ENCODE peak calls at places on chromosome 19, in six cellular contexts. U is ascending aorta, I is HFFc6, Y is body of pancreas, R is DMS 273 treated with DMSO at 0.1 percent for 48 hours, T is mucosa of descending colon. W is an unnamed sample.

GRCh38 chr19:2503521-2504109 is 27.7 kb downstream of the GADD45B start:
- DNase-seq in T (peak; percentile 67), U (no peak), Y (no peak), R (no peak), I (peak; percentile 68), W (no peak)

GRCh38 chr19:58450836-58451357 is 525 bp upstream of the ZNF324B start:
- DNase-seq in R (no peak), T (no peak), U (no peak), I (no peak), Y (peak; percentile 58), W (no peak)

GRCh38 chr19:24052811-24053210 is 34.2 kb upstream of the ZNF254 start:
- DNase-seq in R (no peak), I (no peak), Y (no peak), T (no peak), U (no peak), W (no peak)

GRCh38 chr19:41595258-41595889 is 19.4 kb downstream of the CEACAM21 start:
- DNase-seq in T (no peak), Y (peak; percentile 65), R (no peak), I (peak; percentile 87), U (no peak), W (peak; percentile 44)

GRCh38 chr19:54178581-54179261 is 5.8 kb upstream of the TMC4 start:
- DNase-seq in U (no peak), Y (no peak), R (no peak), T (peak; percentile 55), I (no peak), W (no peak)

GRCh38 chr19:42422576-42423461 is 4.4 kb downstream of the LIPE start:
- DNase-seq in Y (no peak), T (no peak), R (no peak), I (no peak), U (peak; percentile 64), W (no peak)

GRCh38 chr19:34173145-34173956 is 1.0 kb downstream of the LSM14A start:
- DNase-seq in Y (peak; percentile 44), U (no peak), R (no peak), I (peak; percentile 28), T (peak; percentile 64), W (no peak)

GRCh38 chr19:46634045-46634655 is 1.9 kb downstream of the GNG8 start:
- DNase-seq in R (peak; percentile 14), U (peak; percentile 91), Y (peak; percentile 86), I (peak; percentile 68), T (peak; percentile 95), W (peak; percentile 82)

GRCh38 chr19:4288091-4288777 is 9.2 kb downstream of the SHD start:
- DNase-seq in Y (no peak), R (no peak), T (no peak), U (no peak), I (no peak), W (no peak)

GRCh38 chr19:50344661-50345318 is 15.6 kb upstream of the KCNC3 start:
- DNase-seq in T (no peak), I (no peak), U (no peak), Y (no peak), R (no peak), W (no peak)

GRCh38 chr19:46610851-46611770 is 10.0 kb downstream of the CALM3 start:
- DNase-seq in Y (no peak), I (no peak), U (peak; percentile 65), R (no peak), T (peak; percentile 38), W (peak; percentile 40)

GRCh38 chr19:40466219-40467006 is at the start of gene SPTBN4:
- DNase-seq in T (peak; percentile 77), U (no peak), R (no peak), Y (peak; percentile 32), I (no peak), W (peak; percentile 78)

GRCh38 chr19:2129892-2130770 is 21.2 kb downstream of the AP3D1 start:
- DNase-seq in I (no peak), Y (no peak), R (no peak), T (peak; percentile 44), U (no peak), W (no peak)

GRCh38 chr19:55857974-55858373 is 21.6 kb downstream of the NLRP4 start:
- DNase-seq in R (no peak), I (no peak), U (no peak), Y (no peak), T (no peak), W (no peak)

GRCh38 chr19:17873661-17874422 is 2.1 kb downstream of the SLC5A5 start:
- DNase-seq in Y (no peak), R (no peak), U (no peak), I (no peak), T (peak; percentile 76), W (no peak)

GRCh38 chr19:15072930-15073647 is 8.9 kb upstream of the OR1I1 start:
- DNase-seq in R (no peak), U (no peak), I (no peak), Y (no peak), T (no peak), W (no peak)

GRCh38 chr19:17655751-17656480 is 32.2 kb downstream of the UNC13A start:
- DNase-seq in U (no peak), I (no peak), R (no peak), T (no peak), Y (no peak), W (no peak)

GRCh38 chr19:34960103-34960805 is 3.8 kb downstream of the ZNF792 start:
- DNase-seq in R (no peak), T (no peak), Y (no peak), U (no peak), I (peak; percentile 92), W (no peak)

GRCh38 chr19:18170714-18171255 is 2.8 kb upstream of the IFI30 start:
- DNase-seq in R (no peak), T (no peak), U (no peak), I (no peak), Y (peak; percentile 19), W (no peak)

GRCh38 chr19:3250675-3251074 is 26.2 kb downstream of the CELF5 start:
- DNase-seq in R (no peak), U (no peak), Y (no peak), I (no peak), T (no peak), W (peak; percentile 62)

GRCh38 chr19:15871570-15871969 is 26.3 kb downstream of the CYP4F2 start:
- DNase-seq in R (no peak), Y (peak; percentile 25), I (no peak), U (peak; percentile 40), T (peak; percentile 53), W (no peak)

GRCh38 chr19:6023085-6023682 is 45.2 kb upstream of the RANBP3 start:
- DNase-seq in U (no peak), Y (no peak), T (peak; percentile 24), I (peak; percentile 67), R (no peak), W (no peak)